ENCODE peak calls at places on chromosomes 12 and 14, in seven cellular contexts. E is colonic mucosa, C is vagina, V is ascending aorta, S is kidney, D is OCI-LY7, Z is mucosa of descending colon. W is an unnamed sample.

GRCh38 chr14:100389497-100390104 is 66.5 kb downstream of the SLC25A47 start:
- DNase-seq in E (peak; percentile 79), C (no peak), V (no peak), S (no peak), D (no peak), Z (peak; percentile 65), W (peak; percentile 81)

GRCh38 chr14:23054000-23054811 is 3.1 kb downstream of the CDH24 start:
- DNase-seq in E (no peak), C (no peak), V (no peak), S (peak; percentile 56), D (peak; percentile 28), Z (no peak), W (no peak)

GRCh38 chr12:74031045-74031444 is 506.6 kb upstream of the ATXN7L3B start:
- DNase-seq in E (no peak), C (no peak), V (no peak), S (no peak), D (no peak), Z (no peak), W (no peak)

GRCh38 chr12:18888062-18888461 is 150.1 kb downstream of the CAPZA3 start:
- DNase-seq in E (no peak), C (no peak), V (no peak), S (no peak), D (no peak), Z (no peak), W (no peak)

GRCh38 chr12:118746960-118747359 is 234.4 kb upstream of the SRRM4 start:
- DNase-seq in E (no peak), C (no peak), V (no peak), S (no peak), D (no peak), Z (no peak), W (no peak)

GRCh38 chr12:130473266-130473665 is 135.6 kb downstream of the PIWIL1 start:
- DNase-seq in E (no peak), C (no peak), V (no peak), S (no peak), D (no peak), Z (no peak), W (no peak)

GRCh38 chr12:45994736-45995135 is 4.4 kb upstream of the SCAF11 start:
- DNase-seq in E (no peak), C (no peak), V (no peak), S (no peak), D (no peak), Z (no peak), W (no peak)

GRCh38 chr14:68796418-68797101 is 3.7 kb upstream of the ZFP36L1 start:
- DNase-seq in E (no peak), C (no peak), V (peak; percentile 56), S (no peak), D (no peak), Z (no peak), W (no peak)

GRCh38 chr12:98431089-98431488 is 84.3 kb upstream of the TMPO start:
- DNase-seq in E (no peak), C (no peak), V (no peak), S (no peak), D (no peak), Z (no peak), W (no peak)

GRCh38 chr12:117390866-117391265 is 29.4 kb upstream of the NOS1 start:
- DNase-seq in E (no peak), C (no peak), V (no peak), S (no peak), D (no peak), Z (no peak), W (no peak)

GRCh38 chr12:15629108-15629507 is 160.1 kb downstream of the EPS8 start:
- DNase-seq in E (peak; percentile 63), C (peak; percentile 96), V (peak; percentile 94), S (peak; percentile 67), D (no peak), Z (no peak), W (peak; percentile 46)

GRCh38 chr12:124927325-124928094 is 13.1 kb upstream of the UBC start:
- DNase-seq in E (peak; percentile 95), C (peak; percentile 98), V (peak; percentile 97), S (peak; percentile 95), D (peak; percentile 85), Z (peak; percentile 95), W (peak; percentile 95)

GRCh38 chr12:51076235-51076930 is 7.0 kb downstream of the CSRNP2 start:
- DNase-seq in E (no peak), C (no peak), V (peak; percentile 7), S (no peak), D (no peak), Z (no peak), W (no peak)

GRCh38 chr12:117875652-117876491 is 92.9 kb downstream of the KSR2 start:
- DNase-seq in E (no peak), C (no peak), V (no peak), S (peak; percentile 72), D (no peak), Z (no peak), W (no peak)

GRCh38 chr12:69057742-69058141 is 124.8 kb upstream of the CPM start:
- DNase-seq in E (no peak), C (no peak), V (no peak), S (no peak), D (no peak), Z (no peak), W (no peak)

GRCh38 chr12:110179291-110179690 is 55.1 kb downstream of the IFT81 start:
- DNase-seq in E (no peak), C (no peak), V (peak; percentile 70), S (no peak), D (peak; percentile 40), Z (no peak), W (no peak)

GRCh38 chr12:2003676-2004112 is 563 bp downstream of the DCP1B start:
- DNase-seq in E (no peak), C (no peak), V (no peak), S (no peak), D (peak; percentile 66), Z (no peak), W (no peak)

GRCh38 chr14:38197001-38197760 is 10.5 kb upstream of the SSTR1 start:
- DNase-seq in E (no peak), C (no peak), V (no peak), S (no peak), D (peak; percentile 74), Z (no peak), W (no peak)

GRCh38 chr12:64609543-64610091 is 678 bp upstream of the RASSF3 start:
- DNase-seq in E (no peak), C (no peak), V (no peak), S (no peak), D (peak; percentile 46), Z (no peak), W (no peak)

GRCh38 chr12:18837025-18837424 is 99.1 kb downstream of the CAPZA3 start:
- DNase-seq in E (no peak), C (no peak), V (no peak), S (no peak), D (no peak), Z (no peak), W (peak; percentile 23)

GRCh38 chr12:24470050-24470449 is 478.9 kb downstream of the BCAT1 start:
- DNase-seq in E (no peak), C (no peak), V (no peak), S (no peak), D (no peak), Z (no peak), W (no peak)

GRCh38 chr14:51998348-51998747 is 9.0 kb downstream of the RTRAF start:
- DNase-seq in E (no peak), C (no peak), V (no peak), S (no peak), D (no peak), Z (no peak), W (no peak)
- H3K4me3 ChIP-seq in E (no peak overlapping the region), C (no peak overlapping the region), V (no peak overlapping the region), S (no peak overlapping the region), D (no peak overlapping the region), Z (no peak overlapping the region), W (no peak overlapping the region)

DNA sequence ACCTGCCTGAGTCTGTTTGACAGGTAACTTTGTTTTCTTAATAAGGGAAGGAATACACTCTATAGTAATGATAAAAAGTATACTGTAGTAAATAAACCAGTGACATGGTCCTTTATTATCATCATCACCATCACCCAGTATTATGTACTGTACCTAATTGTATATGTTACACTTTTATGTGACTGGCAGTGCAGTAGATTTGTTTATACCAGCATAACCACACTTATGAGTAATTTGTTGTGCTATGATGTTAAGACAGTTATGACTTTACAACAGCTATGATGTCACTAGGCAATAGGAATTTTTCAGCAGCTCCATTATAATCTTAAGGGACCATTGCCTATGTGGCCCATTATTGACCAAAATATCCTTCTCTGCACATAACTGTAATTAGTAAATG is 155.0 kb downstream of the NUBPL start:
- DNase-seq in E (no peak), C (no peak), V (no peak), S (no peak), D (no peak), Z (no peak), W (no peak)
- H3K4me3 ChIP-seq in E (no peak overlapping the region), C (no peak overlapping the region), V (no peak overlapping the region), S (no peak overlapping the region), D (no peak overlapping the region), Z (no peak overlapping the region), W (no peak overlapping the region)

DNA sequence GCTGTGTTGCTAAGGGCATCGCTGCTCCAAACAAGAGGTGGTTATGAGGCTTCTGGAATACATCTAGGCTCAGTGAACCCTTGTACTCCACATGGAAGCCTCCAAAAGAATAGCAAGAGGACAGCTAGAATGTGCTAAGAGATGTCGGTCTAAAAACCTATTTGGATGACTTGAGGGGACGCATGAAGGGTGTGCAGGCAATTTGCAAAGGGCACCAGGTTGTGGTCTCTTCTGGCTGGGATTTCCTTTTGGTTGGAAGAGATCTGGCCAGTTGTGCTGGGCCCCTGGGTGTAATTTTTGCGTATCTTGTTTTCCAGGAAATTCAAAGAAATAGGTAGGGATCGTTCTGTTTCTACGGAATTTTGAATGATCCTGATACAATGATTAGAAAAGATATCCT is 4.2 kb downstream of the TTC9 start:
- DNase-seq in E (no peak), C (no peak), V (no peak), S (no peak), D (no peak), Z (no peak), W (no peak)
- H3K4me3 ChIP-seq in E (no peak overlapping the region), C (no peak overlapping the region), V (no peak overlapping the region), S (no peak overlapping the region), D (no peak overlapping the region), Z (no peak overlapping the region), W (no peak overlapping the region)

DNA sequence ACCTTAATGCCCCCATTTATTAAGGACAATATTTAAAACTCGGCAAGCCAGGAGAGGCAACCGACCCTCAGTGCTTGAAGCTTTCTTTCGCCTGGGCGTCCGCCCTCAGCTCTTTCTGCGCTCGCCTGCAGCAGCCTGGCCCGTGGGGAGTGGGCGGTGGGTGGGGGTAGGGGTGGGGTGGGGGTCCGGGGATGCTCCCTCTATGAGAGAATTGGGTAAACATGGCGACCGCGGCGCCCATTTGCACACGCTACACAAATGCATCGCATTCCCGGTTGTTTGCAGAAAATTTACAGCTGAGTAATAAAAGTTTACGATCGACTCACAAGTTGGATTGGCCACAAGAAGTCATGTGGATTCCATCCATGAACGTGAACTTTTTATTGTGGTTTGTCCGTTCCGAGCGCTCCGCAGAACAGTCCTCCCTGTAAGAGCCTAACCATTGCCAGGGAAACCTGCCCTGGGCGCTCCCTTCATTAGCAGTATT is 7.7 kb downstream of the HOXC8 start:
- DNase-seq in E (peak; percentile 40), C (no peak), V (peak; percentile 72), S (peak; percentile 85), D (no peak), Z (no peak), W (no peak)
- H3K4me3 ChIP-seq in E (no peak overlapping the region), C (no peak overlapping the region), V (peak overlapping the region; percentile 47), S (peak overlapping the region; percentile 83), D (no peak overlapping the region), Z (no peak overlapping the region), W (no peak overlapping the region)

W was measured in body of pancreas.